ENCODE peak calls at places on chromosomes 16 and 17, in nine cellular contexts. X is ascending aorta; G is cardiac fibroblast; M is T-helper 2 cell; F is NCI-H460; B is CMK; A is NCI-H1694 treated with DMSO at 0.1 percent for 48 hours; H is Karpas-422; T is stimulated activated CD4-positive, alpha-beta T cell treated with anti-CD3 and anti-CD28 coated beads, Interleukin-15, amount 100 ng/mL, for 48 hours. I is an unnamed sample.

GRCh38 chr16:1991135-1991551 is 1.4 kb downstream of the SYNGR3 start:
- DNase-seq in X (no peak), G (no peak), M (peak; percentile 61), F (no peak), B (no peak), A (no peak), H (peak; percentile 82), T (no peak), I (no peak)

GRCh38 chr16:19578378-19578851 is 22.9 kb downstream of the VPS35L start:
- DNase-seq in X (no peak), G (peak; percentile 20), M (no peak), F (no peak), B (no peak), A (no peak), H (no peak), T (no peak), I (no peak)

GRCh38 chr16:2081685-2082084 is 33.9 kb downstream of the TSC2 start:
- DNase-seq in X (no peak), G (peak; percentile 26), M (no peak), F (no peak), B (no peak), A (no peak), H (no peak), T (no peak), I (no peak)

GRCh38 chr16:78973041-78973440 is 627.5 kb downstream of the MAF start:
- DNase-seq in X (no peak), G (no peak), M (no peak), F (no peak), B (no peak), A (peak; percentile 17), H (no peak), T (no peak), I (no peak)

GRCh38 chr16:89431616-89432015 is 58.7 kb downstream of the ANKRD11 start:
- DNase-seq in X (no peak), G (no peak), M (no peak), F (no peak), B (no peak), A (no peak), H (no peak), T (no peak), I (no peak)

GRCh38 chr16:9845661-9846361 is 336.4 kb downstream of the GRIN2A start:
- DNase-seq in X (no peak), G (peak; percentile 12), M (no peak), F (no peak), B (no peak), A (no peak), H (no peak), T (no peak), I (peak; percentile 9)

GRCh38 chr17:35095741-35096140 is 23.9 kb downstream of the RAD51D start:
- DNase-seq in X (no peak), G (no peak), M (no peak), F (no peak), B (no peak), A (no peak), H (no peak), T (no peak), I (no peak)

GRCh38 chr17:78407387-78407990 is 29.0 kb downstream of the PGS1 start:
- DNase-seq in X (no peak), G (no peak), M (no peak), F (no peak), B (no peak), A (no peak), H (no peak), T (no peak), I (no peak)

GRCh38 chr17:77115510-77115909 is 25.3 kb upstream of the SEC14L1 start:
- DNase-seq in X (no peak), G (peak; percentile 77), M (no peak), F (no peak), B (no peak), A (no peak), H (no peak), T (no peak), I (no peak)

GRCh38 chr17:77999413-78000173 is 41.1 kb downstream of the TNRC6C start:
- DNase-seq in X (no peak), G (peak; percentile 39), M (no peak), F (no peak), B (no peak), A (no peak), H (no peak), T (no peak), I (no peak)

GRCh38 chr16:56547120-56547948 is 17.5 kb upstream of the MT4 start:
- DNase-seq in X (no peak), G (peak; percentile 30), M (no peak), F (no peak), B (no peak), A (no peak), H (no peak), T (no peak), I (no peak)

GRCh38 chr17:18859256-18859655 is 1.3 kb downstream of the PRPSAP2 start:
- DNase-seq in X (no peak), G (peak; percentile 56), M (no peak), F (no peak), B (no peak), A (no peak), H (peak; percentile 77), T (no peak), I (no peak)

GRCh38 chr17:1732241-1733046 is 7.9 kb downstream of the WDR81 start:
- DNase-seq in X (no peak), G (no peak), M (no peak), F (no peak), B (no peak), A (no peak), H (peak; percentile 57), T (no peak), I (no peak)